ENCODE peak calls at places on chromosomes 13 and 19, in nine cellular contexts. C is endodermal cell; P is Peyer's patch; L is CD8-positive, alpha-beta memory T cell; H is aorta; N is skeletal muscle cell; W is astrocyte; U is epithelial cell of esophagus; R is mucosa of descending colon. J is an unnamed sample.

GRCh38 chr13:45441633-45442032 is 23.1 kb upstream of the COG3 start:
- DNase-seq in C (no peak), P (no peak), L (no peak), H (no peak), N (no peak), W (peak; percentile 17), U (peak; percentile 70), R (no peak), J (no peak)

GRCh38 chr19:11337080-11337479 is 2.4 kb downstream of the RAB3D start:
- DNase-seq in C (no peak), P (no peak), L (no peak), H (no peak), N (no peak), W (no peak), U (no peak), R (no peak), J (no peak)

GRCh38 chr19:6185825-6186193 is 50.3 kb downstream of the ACSBG2 start:
- DNase-seq in C (no peak), P (no peak), L (no peak), H (no peak), N (no peak), W (no peak), U (no peak), R (no peak), J (no peak)

GRCh38 chr19:8209111-8209964 is at the start of gene CERS4:
- DNase-seq in C (peak; percentile 98), P (peak; percentile 81), L (peak; percentile 76), H (peak; percentile 86), N (no peak), W (peak; percentile 15), U (no peak), R (peak; percentile 60), J (peak; percentile 97)

GRCh38 chr19:51703655-51704515 is 10.8 kb downstream of the SPACA6 start:
- DNase-seq in C (peak; percentile 98), P (peak; percentile 99), L (peak; percentile 95), H (peak; percentile 98), N (peak; percentile 82), W (peak; percentile 83), U (peak; percentile 95), R (peak; percentile 99), J (peak; percentile 97)

GRCh38 chr19:27777726-27778125 is 1435.2 kb downstream of the UQCRFS1 start:
- DNase-seq in C (peak; percentile 71), P (no peak), L (no peak), H (no peak), N (no peak), W (no peak), U (no peak), R (no peak), J (no peak)

GRCh38 chr13:20080377-20081164 is 80.3 kb downstream of the GJA3 start:
- DNase-seq in C (no peak), P (no peak), L (no peak), H (no peak), N (no peak), W (no peak), U (no peak), R (no peak), J (no peak)

GRCh38 chr13:41960195-41960699 is 662 bp downstream of the VWA8 start:
- DNase-seq in C (peak; percentile 73), P (no peak), L (no peak), H (no peak), N (no peak), W (peak; percentile 14), U (peak; percentile 62), R (no peak), J (no peak)

GRCh38 chr19:41641879-41642485 is 15.1 kb upstream of the CEACAM4 start:
- DNase-seq in C (peak; percentile 89), P (peak; percentile 65), L (peak; percentile 58), H (no peak), N (peak; percentile 7), W (peak; percentile 5), U (peak; percentile 67), R (peak; percentile 92), J (peak; percentile 45)

GRCh38 chr19:48651682-48652046 is 5.7 kb upstream of the CA11 start:
- DNase-seq in C (no peak), P (no peak), L (no peak), H (no peak), N (no peak), W (no peak), U (no peak), R (no peak), J (no peak)

GRCh38 chr19:45632468-45633196 is 6.6 kb downstream of the EML2 start:
- DNase-seq in C (peak; percentile 98), P (no peak), L (no peak), H (peak; percentile 91), N (peak; percentile 54), W (peak; percentile 87), U (peak; percentile 99), R (peak; percentile 70), J (peak; percentile 93)

GRCh38 chr13:46491641-46492040 is 61.3 kb upstream of the LRCH1 start:
- DNase-seq in C (no peak), P (no peak), L (no peak), H (no peak), N (no peak), W (no peak), U (no peak), R (no peak), J (no peak)

GRCh38 chr13:77918391-77919261 is at the start of gene EDNRB:
- DNase-seq in C (peak; percentile 89), P (no peak), L (no peak), H (peak; percentile 64), N (no peak), W (peak; percentile 17), U (peak; percentile 72), R (peak; percentile 20), J (peak; percentile 58)

GRCh38 chr19:7397687-7398086 is 49.0 kb downstream of the ARHGEF18 start:
- DNase-seq in C (no peak), P (no peak), L (no peak), H (no peak), N (peak; percentile 59), W (peak; percentile 97), U (peak; percentile 85), R (no peak), J (no peak)

GRCh38 chr13:50842246-50842645 is 1.2 kb downstream of the DLEU7 start:
- DNase-seq in C (no peak), P (no peak), L (no peak), H (no peak), N (no peak), W (no peak), U (no peak), R (no peak), J (no peak)

GRCh38 chr13:91349992-91350911 is 2.8 kb downstream of the MIR17HG start:
- DNase-seq in C (no peak), P (no peak), L (no peak), H (no peak), N (no peak), W (no peak), U (no peak), R (no peak), J (no peak)
- H3K4me3 ChIP-seq in C (peak overlapping the region; percentile 88), P (no peak overlapping the region), L (peak overlapping the region; percentile 76), H (no peak overlapping the region), N (peak overlapping the region; percentile 71), W (peak overlapping the region; percentile 80), U (peak overlapping the region; percentile 73), R (no peak overlapping the region), J (peak overlapping the region; percentile 68)

GRCh38 chr13:64266024-64266423 is 2850.4 kb upstream of the PCDH20 start:
- DNase-seq in C (no peak), P (no peak), L (no peak), H (no peak), N (no peak), W (no peak), U (no peak), R (no peak), J (no peak)

GRCh38 chr13:64263285-64263684 is 2847.6 kb upstream of the PCDH20 start:
- DNase-seq in C (no peak), P (no peak), L (no peak), H (no peak), N (no peak), W (no peak), U (no peak), R (no peak), J (no peak)
- H3K4me3 ChIP-seq in C (peak overlapping the region; percentile 51), P (no peak overlapping the region), L (no peak overlapping the region), H (no peak overlapping the region), N (no peak overlapping the region), W (no peak overlapping the region), U (no peak overlapping the region), R (no peak overlapping the region), J (no peak overlapping the region)

DNA sequence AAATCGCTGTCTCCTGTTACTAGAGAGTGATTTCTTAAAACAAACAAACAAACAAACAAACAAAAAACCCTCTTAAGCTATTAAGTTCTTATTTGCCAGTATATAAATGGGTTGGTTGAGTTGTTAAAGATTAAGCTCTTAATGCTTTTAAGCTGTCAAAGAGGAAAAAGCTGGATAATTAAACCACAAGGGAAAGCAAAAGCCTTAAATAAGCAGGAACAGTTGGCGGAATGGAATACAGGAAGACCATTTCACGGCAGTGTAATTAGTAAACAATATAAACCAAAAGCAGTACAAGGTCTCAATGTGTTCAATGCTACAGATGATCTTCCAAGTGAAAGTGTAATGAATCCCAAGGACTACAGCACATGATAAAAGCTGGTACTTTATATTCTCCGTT is 32.2 kb upstream of the GGACT start:
- DNase-seq in C (no peak), P (no peak), L (no peak), H (no peak), N (no peak), W (no peak), U (no peak), R (no peak), J (no peak)
- H3K4me3 ChIP-seq in C (no peak overlapping the region), P (no peak overlapping the region), L (no peak overlapping the region), H (no peak overlapping the region), N (no peak overlapping the region), W (no peak overlapping the region), U (no peak overlapping the region), R (no peak overlapping the region), J (no peak overlapping the region)

DNA sequence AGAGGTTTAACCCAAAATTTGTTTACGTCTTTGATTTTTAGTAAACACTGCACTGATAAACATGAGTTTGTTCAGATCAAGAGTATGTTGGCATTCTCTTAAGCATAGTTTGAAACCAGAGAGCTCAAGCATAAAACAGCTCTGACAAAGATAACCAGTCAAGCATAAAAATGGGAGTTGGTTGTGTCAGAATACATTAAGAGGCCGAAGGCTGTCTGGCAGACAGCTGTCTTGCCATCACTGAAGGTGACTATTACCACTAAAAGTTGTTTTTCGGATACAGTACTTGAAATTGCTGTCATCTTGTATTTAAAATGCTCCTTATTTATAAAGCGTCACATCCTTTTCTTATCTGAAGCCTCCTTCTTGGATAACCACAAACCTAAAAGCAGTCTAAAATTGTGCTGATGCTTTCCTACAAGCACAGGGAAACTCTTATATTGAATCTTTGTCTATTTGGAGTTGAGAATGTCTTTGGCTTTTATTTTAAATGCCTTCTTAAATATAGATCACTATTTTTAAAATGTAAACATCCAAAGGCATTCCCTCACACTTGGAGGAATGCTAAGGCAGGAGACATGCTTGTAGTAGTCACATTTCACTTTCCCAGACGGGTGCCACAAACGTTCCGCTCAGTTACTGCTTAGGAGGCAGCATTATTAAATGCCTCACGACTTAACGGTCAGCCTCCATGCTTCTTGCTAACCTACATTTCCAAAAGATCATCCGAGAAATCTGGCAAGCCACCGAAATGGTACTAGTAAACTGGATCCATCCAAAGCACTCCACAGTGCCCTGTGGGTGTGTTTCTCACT is 1.6 kb downstream of the SMAD9 start:
- DNase-seq in C (no peak), P (no peak), L (no peak), H (no peak), N (no peak), W (peak; percentile 29), U (no peak), R (no peak), J (peak; percentile 69)
- H3K4me3 ChIP-seq in C (peak overlapping the region; percentile 80), P (peak overlapping the region; percentile 46), L (no peak overlapping the region), H (peak overlapping the region; percentile 99), N (peak overlapping the region; percentile 67), W (peak overlapping the region; percentile 77), U (peak overlapping the region; percentile 56), R (no peak overlapping the region), J (peak overlapping the region; percentile 65)

J was measured in neural progenitor cell.